ENCODE peak calls at places on chromosomes 16 and 17, in five cellular contexts. Y is HepG2, Q is K562, F is osteoblast, P is HCT116. K is an unnamed sample. For H3K79me2, the result is how much of the 10 kb centered on the place peaks cover.

GRCh38 chr16:85614338-85615013 is 1.4 kb downstream of the GSE1 start:
- DNase-seq in Y (no peak), F (peak), Q (no peak), P (no peak), K (no peak)

GRCh38 chr17:37849617-37849972 is 74.6 kb upstream of the TBC1D3K start:
- DNase-seq in Q (no peak), Y (no peak), F (no peak), P (no peak), K (no peak)

GRCh38 chr16:1993731-1994131 is 4.0 kb downstream of the SYNGR3 start:
- DNase-seq in Y (peak), Q (peak), P (no peak), F (no peak), K (no peak)

GRCh38 chr16:84014570-84015327 is 27.8 kb downstream of the SLC38A8 start:
- DNase-seq in Q (no peak), Y (no peak), F (no peak), P (no peak), K (no peak)

GRCh38 chr17:18916816-18917496 is 35.0 kb upstream of the SLC5A10 start:
- DNase-seq in Q (no peak), F (peak), P (no peak), Y (no peak), K (no peak)

GRCh38 chr17:64441772-64442549 is 7.0 kb upstream of the MILR1 start:
- DNase-seq in Q (peak), P (no peak), Y (peak), F (peak), K (no peak)

GRCh38 chr17:2028234-2028614 is 1.7 kb upstream of the DPH1 start:
- DNase-seq in Q (no peak), Y (no peak), P (no peak), F (peak), K (no peak)

GRCh38 chr16:84029297-84030096 is 13.1 kb downstream of the SLC38A8 start:
- DNase-seq in Y (no peak), F (peak), Q (no peak), P (no peak), K (no peak)

GRCh38 chr16:85429776-85430522 is 183.2 kb upstream of the GSE1 start:
- DNase-seq in F (no peak), Y (no peak), Q (no peak), P (no peak), K (no peak)

GRCh38 chr16:12245923-12246290 is 269.4 kb downstream of the SNX29 start:
- DNase-seq in Y (no peak), F (no peak), Q (no peak), P (no peak), K (no peak)

GRCh38 chr17:76014100-76014924 is 12.8 kb downstream of the EVPL start:
- DNase-seq in P (peak), Y (peak), Q (peak), F (peak), K (peak)

GRCh38 chr17:62163847-62164246 is 98.8 kb upstream of the MED13 start:
- DNase-seq in P (peak), F (no peak), Y (peak), Q (no peak), K (no peak)

GRCh38 chr16:90023078-90023447 is 3.8 kb upstream of the DBNDD1 start:
- DNase-seq in Q (no peak), Y (no peak), P (no peak), F (no peak), K (no peak)

GRCh38 chr17:6163632-6164319 is 93.6 kb downstream of the WSCD1 start:
- DNase-seq in Q (no peak), F (no peak), P (no peak), Y (no peak), K (no peak)

GRCh38 chr16:84117482-84117843 is 721 bp upstream of the MBTPS1 start:
- DNase-seq in Q (peak), Y (no peak), F (peak), P (no peak), K (peak)

GRCh38 chr16:49466881-49467280 is 93.3 kb downstream of the C16orf78 start:
- DNase-seq in Q (no peak), P (no peak), Y (no peak), F (no peak), K (no peak)

DNA sequence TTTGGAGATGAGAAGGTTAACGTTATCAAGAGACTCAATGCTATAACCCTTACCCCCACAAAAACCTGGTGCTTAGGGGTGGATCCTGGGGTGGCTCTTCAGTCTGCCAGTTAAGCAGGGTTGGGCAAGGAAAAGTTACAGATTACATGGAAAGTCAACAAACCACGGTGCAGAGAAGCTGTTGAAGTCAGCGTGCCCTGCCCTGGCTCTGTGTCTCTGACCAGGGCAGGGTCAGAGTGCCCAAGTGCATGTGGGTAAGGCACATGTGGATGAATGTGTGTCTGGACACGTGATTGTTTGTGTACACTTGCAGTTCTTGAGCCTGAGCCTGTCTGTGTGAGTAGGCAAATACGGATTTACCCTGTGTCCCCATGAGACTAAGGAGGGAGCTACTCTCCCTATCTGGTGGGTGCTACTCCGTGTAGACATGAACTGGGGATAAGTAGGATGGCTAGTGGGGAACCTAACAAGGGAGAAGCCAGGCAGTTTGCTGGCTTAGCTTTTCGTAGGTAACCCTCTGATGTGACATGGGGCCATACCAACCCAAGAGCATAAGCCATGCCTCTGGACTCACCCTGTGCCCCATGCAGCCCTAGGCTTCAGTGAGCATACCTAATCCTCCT is 5.5 kb downstream of the IGFBP4 start:
- DNase-seq in Q (no peak), P (no peak), F (peak), Y (peak), K (no peak)
- H3K79me2 ChIP-seq in Q (under half), P (under half), F (half or more), Y (under half), K (half or more)

DNA sequence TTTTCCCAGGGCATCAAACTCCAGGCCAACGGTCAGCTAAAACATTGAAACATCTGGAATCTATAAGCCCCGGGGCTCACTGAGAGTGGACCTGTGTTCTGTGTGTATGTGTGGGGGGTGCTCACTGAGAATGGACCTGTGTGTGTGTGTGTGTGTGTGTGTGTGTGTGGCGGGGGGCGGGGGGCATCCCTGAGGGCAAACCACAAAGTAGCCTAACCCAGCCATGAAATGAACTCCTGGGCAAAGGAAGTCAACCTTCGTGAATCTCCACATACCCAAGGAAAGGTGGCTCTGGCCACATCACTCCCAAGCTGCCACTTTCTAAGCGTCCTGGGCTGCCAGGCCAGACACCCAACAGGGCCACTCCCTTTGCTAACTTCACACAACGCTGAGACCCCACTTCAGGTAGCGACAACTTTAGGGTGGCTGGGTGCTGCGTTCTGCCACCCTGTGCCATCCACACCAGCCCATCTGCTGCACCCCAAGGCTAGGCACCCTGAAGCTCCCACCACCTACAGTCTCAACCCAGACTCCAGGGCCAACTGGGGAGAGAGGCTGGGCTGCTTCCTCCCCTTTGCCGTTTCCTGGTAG is 1.6 kb downstream of the MAFG start:
- DNase-seq in Y (no peak), F (no peak), Q (no peak), P (no peak), K (no peak)
- H3K4me3 ChIP-seq in Y (peak), F (peak), Q (peak), P (peak), K (peak)

GRCh38 chr17:17789410-17789809 is 47.4 kb downstream of the SREBF1 start:
- DNase-seq in F (no peak), Q (no peak), Y (no peak), P (no peak), K (no peak)

GRCh38 chr17:17789828-17790672 is 46.7 kb downstream of the SREBF1 start:
- DNase-seq in Y (no peak), Q (no peak), P (no peak), F (no peak), K (no peak)

GRCh38 chr17:17792143-17792550 is 44.6 kb downstream of the SREBF1 start:
- DNase-seq in P (no peak), Q (no peak), Y (no peak), F (no peak), K (no peak)

GRCh38 chr17:17792551-17793377 is 44.0 kb downstream of the SREBF1 start:
- DNase-seq in Q (peak), P (no peak), F (peak), Y (no peak), K (peak)

DNA sequence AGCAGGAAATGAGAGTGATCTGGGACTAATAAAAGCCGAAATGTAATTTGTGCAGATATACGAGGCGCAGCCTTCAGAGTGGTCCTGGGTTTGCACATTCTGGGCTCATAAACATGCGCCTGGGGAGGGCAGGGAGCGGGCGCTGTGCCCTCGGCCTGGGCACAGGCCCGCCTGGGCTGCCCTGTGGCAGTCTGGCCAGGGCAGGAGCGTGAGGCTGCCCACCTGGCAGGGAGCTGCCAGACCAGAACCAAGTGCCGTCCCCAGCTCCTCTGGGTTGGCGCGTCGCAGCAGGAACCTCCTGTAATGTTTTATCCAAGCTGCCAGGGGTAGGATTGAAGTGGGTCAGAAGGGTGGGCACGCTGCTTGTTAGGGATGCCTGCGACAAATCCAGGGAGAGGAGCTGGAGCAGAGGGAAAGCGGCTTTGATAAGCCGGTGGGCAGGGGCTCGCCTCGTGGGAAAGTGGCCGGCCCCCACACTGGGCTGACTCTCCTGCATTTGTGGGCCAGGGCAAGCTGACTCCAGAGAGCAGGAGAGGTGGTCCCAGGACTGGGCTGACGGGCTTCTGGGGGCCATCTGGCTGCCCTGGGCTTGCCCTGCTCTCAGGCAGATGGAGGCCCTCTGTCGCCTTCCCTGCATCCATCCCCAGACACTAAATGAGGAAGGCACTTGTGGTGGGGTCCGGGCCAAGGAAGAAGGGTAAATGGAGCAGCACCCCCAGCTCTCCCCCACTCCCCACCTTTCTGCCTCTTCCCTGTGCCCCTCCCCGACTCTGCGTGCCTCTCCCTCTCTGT is 45.9 kb downstream of the SREBF1 start:
- DNase-seq in F (no peak), Q (no peak), P (no peak), Y (no peak), K (no peak)
- H3K79me2 ChIP-seq in F (under half), Q (under half), P (under half), Y (under half), K (under half)

GRCh38 chr17:7717756-7718350 is 309 bp downstream of the DNAH2 start:
- DNase-seq in Q (no peak), F (peak), P (no peak), Y (no peak), K (peak)
- H3K4me3 ChIP-seq in Q (peak), F (peak), P (peak), Y (peak), K (peak)

GRCh38 chr17:81685108-81685507 is 1.3 kb downstream of the HGS start:
- DNase-seq in P (no peak), F (peak), Q (peak), Y (no peak), K (no peak)

GRCh38 chr17:81683584-81684441 is at the start of the genes ARL16 and HGS:
- DNase-seq in Y (peak), Q (peak), P (peak), F (peak), K (peak)

GRCh38 chr17:81683208-81683583 is 401 bp downstream of the ARL16 start:
- DNase-seq in P (no peak), F (peak), Y (no peak), Q (no peak), K (no peak)

GRCh38 chr17:81682565-81683207 is 911 bp downstream of the ARL16 start:
- DNase-seq in F (peak), P (no peak), Y (no peak), Q (no peak), K (no peak)

GRCh38 chr17:81684442-81684911 is 666 bp downstream of the HGS start:
- DNase-seq in F (peak), P (no peak), Y (peak), Q (peak), K (peak)
- H3K79me2 ChIP-seq in F (half or more), P (half or more), Y (under half), Q (half or more), K (under half)

K was measured in GM23338.